ENCODE peak calls at places on chromosomes 5 and 9, in six cellular contexts. Y is hypothalamus; J is cardiac fibroblast; E is T follicular helper cell; M is stimulated activated CD4-positive, alpha-beta T cell treated with anti-CD3 and anti-CD28 coated beads, Interleukin-12 subunit alpha, Interleukin-12 subunit beta, amount 100 ng/mL, for 48 hours; D is HT1080. F is an unnamed sample.

GRCh38 chr5:54774281-54775171 is 210.9 kb downstream of the ESM1 start:
- DNase-seq in Y (no peak), J (peak; percentile 40), E (no peak), M (no peak), D (no peak), F (peak; percentile 3)

GRCh38 chr5:103066346-103066745 is 53.6 kb downstream of the GIN1 start:
- DNase-seq in Y (no peak), J (no peak), E (no peak), M (no peak), D (no peak), F (no peak)

GRCh38 chr9:2605246-2605645 is 16.3 kb upstream of the VLDLR start:
- DNase-seq in Y (no peak), J (no peak), E (no peak), M (no peak), D (no peak), F (no peak)

GRCh38 chr9:89387970-89388867 is 69.9 kb downstream of the SECISBP2 start:
- DNase-seq in Y (peak; percentile 43), J (peak; percentile 88), E (no peak), M (no peak), D (no peak), F (peak; percentile 12)

GRCh38 chr5:180329138-180329435 is 24.0 kb downstream of the GFPT2 start:
- DNase-seq in Y (no peak), J (no peak), E (no peak), M (no peak), D (no peak), F (no peak)

GRCh38 chr5:163914911-163915310 is 409.5 kb downstream of the MAT2B start:
- DNase-seq in Y (no peak), J (no peak), E (no peak), M (no peak), D (no peak), F (peak; percentile 71)

GRCh38 chr5:134463991-134464760 is 52.5 kb upstream of the CDKN2AIPNL start:
- DNase-seq in Y (no peak), J (peak; percentile 47), E (no peak), M (no peak), D (peak; percentile 28), F (no peak)

GRCh38 chr5:147522435-147522834 is 12.6 kb upstream of the DPYSL3 start:
- DNase-seq in Y (no peak), J (peak; percentile 65), E (no peak), M (no peak), D (peak; percentile 75), F (peak; percentile 79)

GRCh38 chr9:129262261-129262660 is 84.2 kb upstream of the IER5L start:
- DNase-seq in Y (no peak), J (no peak), E (no peak), M (no peak), D (no peak), F (no peak)

GRCh38 chr9:90914868-90915483 is 113.4 kb downstream of the SYK start:
- DNase-seq in Y (peak; percentile 55), J (peak; percentile 76), E (peak; percentile 51), M (peak; percentile 59), D (peak; percentile 69), F (peak; percentile 53)

GRCh38 chr5:11177993-11178711 is 417.1 kb upstream of the DAP start:
- DNase-seq in Y (no peak), J (no peak), E (no peak), M (no peak), D (peak; percentile 24), F (no peak)

GRCh38 chr5:149038336-149039075 is 24.4 kb downstream of the SH3TC2 start:
- DNase-seq in Y (no peak), J (peak; percentile 69), E (no peak), M (no peak), D (no peak), F (peak; percentile 46)

GRCh38 chr5:157479612-157480510 is 19.8 kb downstream of the NIPAL4 start:
- DNase-seq in Y (no peak), J (no peak), E (no peak), M (no peak), D (no peak), F (no peak)

GRCh38 chr5:74256947-74257573 is 383.5 kb downstream of the ENC1 start:
- DNase-seq in Y (no peak), J (no peak), E (no peak), M (no peak), D (no peak), F (no peak)

GRCh38 chr5:58582411-58583393 is at the start of gene RAB3C:
- DNase-seq in Y (peak; percentile 96), J (peak; percentile 91), E (no peak), M (peak; percentile 56), D (peak; percentile 90), F (peak; percentile 88)

GRCh38 chr5:128084228-128085167 is 932 bp downstream of the SLC12A2 start:
- DNase-seq in Y (no peak), J (peak; percentile 32), E (peak; percentile 30), M (peak; percentile 11), D (peak; percentile 27), F (no peak)

GRCh38 chr9:134983506-134984371 is 66.0 kb upstream of the FCN1 start:
- DNase-seq in Y (no peak), J (no peak), E (no peak), M (no peak), D (no peak), F (peak; percentile 4)

GRCh38 chr9:77879344-77880089 is 152.1 kb downstream of the GNAQ start:
- DNase-seq in Y (no peak), J (peak; percentile 66), E (no peak), M (no peak), D (peak; percentile 40), F (no peak)

GRCh38 chr5:29208026-29208425 is 1985.5 kb upstream of the CDH6 start:
- DNase-seq in Y (no peak), J (no peak), E (no peak), M (no peak), D (peak; percentile 77), F (peak; percentile 15)

GRCh38 chr9:113475992-113476391 is 12.5 kb downstream of the RGS3 start:
- DNase-seq in Y (no peak), J (no peak), E (no peak), M (no peak), D (no peak), F (no peak)

GRCh38 chr9:110093871-110094270 is 114.1 kb downstream of the C9orf152 start:
- DNase-seq in Y (no peak), J (no peak), E (no peak), M (no peak), D (no peak), F (no peak)

GRCh38 chr9:16864741-16865434 is 5.6 kb downstream of the BNC2 start:
- DNase-seq in Y (no peak), J (peak; percentile 66), E (no peak), M (no peak), D (peak; percentile 54), F (peak; percentile 47)